ENCODE peak calls at places on chromosomes 16 and 17, in seven cellular contexts. H is Calu3, Z is kidney glomerular epithelial cell, P is COR-L47, R is tibial nerve, S is skeletal muscle cell, J is tibial artery. V is an unnamed sample.

GRCh38 chr16:77956231-77956630 is 66.1 kb upstream of the CLEC3A start:
- DNase-seq in R (no peak), S (no peak), H (no peak), P (no peak), J (no peak), Z (no peak), V (no peak)

GRCh38 chr17:77227461-77228223 is 86.9 kb downstream of the SEC14L1 start:
- DNase-seq in Z (no peak), S (no peak), J (no peak), P (no peak), R (no peak), H (no peak), V (no peak)

GRCh38 chr17:76471498-76472257 is 4.3 kb downstream of the AANAT start:
- DNase-seq in S (no peak), J (no peak), Z (no peak), H (no peak), R (no peak), P (no peak), V (no peak)

GRCh38 chr16:77876776-77877175 is 88.4 kb downstream of the VAT1L start:
- DNase-seq in Z (no peak), R (no peak), P (no peak), S (no peak), J (no peak), H (no peak), V (no peak)

GRCh38 chr16:30604316-30604947 is 5.8 kb downstream of the ZNF689 start:
- DNase-seq in Z (no peak), J (no peak), S (no peak), P (no peak), R (no peak), H (no peak), V (no peak)

GRCh38 chr16:49757744-49758069 is 98.2 kb downstream of the ZNF423 start:
- DNase-seq in J (no peak), P (peak), Z (no peak), R (no peak), H (no peak), S (no peak), V (no peak)

GRCh38 chr17:61986898-61987297 is 59.1 kb upstream of the INTS2 start:
- DNase-seq in Z (no peak), S (no peak), P (no peak), J (no peak), H (no peak), R (no peak), V (no peak)

GRCh38 chr17:7296189-7296861 is 1.9 kb upstream of the YBX2 start:
- DNase-seq in H (peak), S (no peak), R (peak), J (peak), Z (peak), P (peak), V (peak)

GRCh38 chr17:40448213-40448638 is 5.0 kb downstream of the IGFBP4 start:
- DNase-seq in Z (no peak), R (peak), S (no peak), J (peak), H (peak), P (no peak), V (no peak)

GRCh38 chr17:57294075-57294474 is 37.8 kb downstream of the MSI2 start:
- DNase-seq in Z (no peak), J (no peak), P (peak), R (no peak), S (no peak), H (no peak), V (no peak)

GRCh38 chr16:12661656-12662172 is 142.0 kb downstream of the CPPED1 start:
- DNase-seq in S (no peak), J (no peak), H (peak), Z (no peak), R (no peak), P (no peak), V (no peak)

GRCh38 chr16:685967-686366 is 1.8 kb upstream of the JMJD8 start:
- DNase-seq in Z (peak), S (no peak), H (peak), P (peak), R (no peak), J (no peak), V (no peak)

GRCh38 chr17:56594528-56595418 is 1.3 kb downstream of the NOG start:
- DNase-seq in P (no peak), S (no peak), J (no peak), Z (no peak), R (no peak), H (peak), V (peak)

GRCh38 chr17:9151091-9151490 is 129.8 kb downstream of the NTN1 start:
- DNase-seq in H (no peak), R (no peak), Z (no peak), J (no peak), P (no peak), S (no peak), V (no peak)

GRCh38 chr16:10428433-10429168 is 42.7 kb downstream of the ATF7IP2 start:
- DNase-seq in Z (peak), P (no peak), H (peak), J (no peak), R (no peak), S (no peak), V (no peak)